ENCODE peak calls at places on chromosome 5, in seven cellular contexts. One of them, this sample, is unnamed.

GRCh38 chr5:87581661-87582060 is 168.9 kb upstream of the CCNH start:
- DNase-seq in cardiac muscle cell: no peak
- DNase-seq in esophagus muscularis mucosa: no peak
- DNase-seq in CD8-positive, alpha-beta memory T cell: no peak
- DNase-seq in SJSA1: no peak
- DNase-seq in IMR-90: no peak
- DNase-seq in endodermal cell: no peak
- DNase-seq in this sample: no peak

GRCh38 chr5:168291961-168292782 is 727 bp downstream of the WWC1 start:
- DNase-seq in cardiac muscle cell: peak
- DNase-seq in esophagus muscularis mucosa: no peak
- DNase-seq in CD8-positive, alpha-beta memory T cell: no peak
- DNase-seq in SJSA1: peak
- DNase-seq in IMR-90: peak
- DNase-seq in endodermal cell: peak
- DNase-seq in this sample: no peak

GRCh38 chr5:41519801-41520200 is 9.4 kb upstream of the PLCXD3 start:
- DNase-seq in cardiac muscle cell: peak
- DNase-seq in esophagus muscularis mucosa: no peak
- DNase-seq in CD8-positive, alpha-beta memory T cell: no peak
- DNase-seq in SJSA1: no peak
- DNase-seq in IMR-90: no peak
- DNase-seq in endodermal cell: no peak
- DNase-seq in this sample: no peak

GRCh38 chr5:14659821-14660607 is 4.5 kb upstream of the OTULIN start:
- DNase-seq in cardiac muscle cell: peak
- DNase-seq in esophagus muscularis mucosa: no peak
- DNase-seq in CD8-positive, alpha-beta memory T cell: no peak
- DNase-seq in SJSA1: no peak
- DNase-seq in IMR-90: peak
- DNase-seq in endodermal cell: no peak
- DNase-seq in this sample: no peak

GRCh38 chr5:82694886-82695285 is 382.3 kb downstream of the TMEM167A start:
- DNase-seq in cardiac muscle cell: no peak
- DNase-seq in esophagus muscularis mucosa: no peak
- DNase-seq in CD8-positive, alpha-beta memory T cell: no peak
- DNase-seq in SJSA1: no peak
- DNase-seq in IMR-90: no peak
- DNase-seq in endodermal cell: no peak
- DNase-seq in this sample: no peak

GRCh38 chr5:30539004-30539634 is 654.4 kb upstream of the CDH6 start:
- DNase-seq in cardiac muscle cell: peak
- DNase-seq in esophagus muscularis mucosa: no peak
- DNase-seq in CD8-positive, alpha-beta memory T cell: no peak
- DNase-seq in SJSA1: no peak
- DNase-seq in IMR-90: peak
- DNase-seq in endodermal cell: peak
- DNase-seq in this sample: no peak

GRCh38 chr5:110757118-110757729 is 18.4 kb downstream of the SLC25A46 start:
- DNase-seq in cardiac muscle cell: peak
- DNase-seq in esophagus muscularis mucosa: no peak
- DNase-seq in CD8-positive, alpha-beta memory T cell: no peak
- DNase-seq in SJSA1: peak
- DNase-seq in IMR-90: peak
- DNase-seq in endodermal cell: no peak
- DNase-seq in this sample: no peak

GRCh38 chr5:146124580-146124979 is 19.2 kb upstream of the PLAC8L1 start:
- DNase-seq in cardiac muscle cell: no peak
- DNase-seq in esophagus muscularis mucosa: no peak
- DNase-seq in CD8-positive, alpha-beta memory T cell: no peak
- DNase-seq in SJSA1: no peak
- DNase-seq in IMR-90: no peak
- DNase-seq in endodermal cell: no peak
- DNase-seq in this sample: no peak

GRCh38 chr5:164306662-164307061 is 801.2 kb downstream of the MAT2B start:
- DNase-seq in cardiac muscle cell: peak
- DNase-seq in esophagus muscularis mucosa: no peak
- DNase-seq in CD8-positive, alpha-beta memory T cell: no peak
- DNase-seq in SJSA1: no peak
- DNase-seq in IMR-90: peak
- DNase-seq in endodermal cell: no peak
- DNase-seq in this sample: no peak

GRCh38 chr5:156920042-156920860 is 42.8 kb downstream of the TIMD4 start:
- DNase-seq in cardiac muscle cell: no peak
- DNase-seq in esophagus muscularis mucosa: no peak
- DNase-seq in CD8-positive, alpha-beta memory T cell: peak
- DNase-seq in SJSA1: no peak
- DNase-seq in IMR-90: no peak
- DNase-seq in endodermal cell: no peak
- DNase-seq in this sample: no peak

GRCh38 chr5:72996632-72997031 is 40.8 kb downstream of the FCHO2 start:
- DNase-seq in cardiac muscle cell: no peak
- DNase-seq in esophagus muscularis mucosa: no peak
- DNase-seq in CD8-positive, alpha-beta memory T cell: no peak
- DNase-seq in SJSA1: no peak
- DNase-seq in IMR-90: no peak
- DNase-seq in endodermal cell: no peak
- DNase-seq in this sample: no peak

GRCh38 chr5:179267071-179267670 is 78.1 kb downstream of the ADAMTS2 start:
- DNase-seq in cardiac muscle cell: no peak
- DNase-seq in esophagus muscularis mucosa: no peak
- DNase-seq in CD8-positive, alpha-beta memory T cell: peak
- DNase-seq in SJSA1: no peak
- DNase-seq in IMR-90: no peak
- DNase-seq in endodermal cell: peak
- DNase-seq in this sample: no peak
- H3K27ac ChIP-seq in cardiac muscle cell: no peak
- H3K27ac ChIP-seq in esophagus muscularis mucosa: no peak
- H3K27ac ChIP-seq in CD8-positive, alpha-beta memory T cell: no peak
- H3K27ac ChIP-seq in SJSA1: no peak
- H3K27ac ChIP-seq in IMR-90: peak
- H3K27ac ChIP-seq in endodermal cell: no peak
- H3K27ac ChIP-seq in this sample: no peak

DNA sequence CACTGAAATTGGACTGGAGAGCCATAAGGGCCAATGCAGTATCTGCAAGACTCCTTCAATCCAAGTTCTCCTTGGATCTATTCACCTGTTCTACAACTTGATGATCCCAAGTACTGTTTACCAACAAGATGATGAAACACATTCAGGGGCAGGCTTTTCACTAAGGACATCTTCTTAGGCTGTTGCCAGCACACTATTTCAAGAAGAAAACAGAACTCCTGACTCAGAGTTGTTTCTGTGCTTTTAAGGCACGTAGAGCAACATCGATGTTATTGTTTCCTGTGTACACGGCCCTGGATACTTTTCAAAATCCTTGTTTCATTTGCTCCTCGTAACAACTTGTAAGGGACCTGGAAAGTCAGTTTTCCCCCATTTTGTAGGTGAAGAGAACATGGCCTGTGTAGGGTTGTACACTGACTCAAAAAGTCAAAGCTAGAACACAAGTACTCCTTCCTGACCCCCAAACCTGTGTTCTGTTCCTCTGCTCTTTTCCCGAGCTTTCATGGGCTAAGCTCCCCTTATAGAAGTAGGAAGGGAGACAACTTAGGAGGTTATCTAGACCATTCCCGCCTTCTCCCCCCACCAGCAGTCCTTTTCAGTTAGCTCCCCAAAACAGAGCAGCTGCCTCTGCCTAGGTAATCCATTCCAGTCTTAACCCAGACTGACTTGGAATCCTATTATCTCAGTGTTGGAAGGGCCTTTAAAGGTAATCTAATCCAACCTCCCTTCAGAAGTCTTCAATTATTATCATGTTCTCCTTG is 5.2 kb upstream of the MGAT1 start:
- DNase-seq in cardiac muscle cell: no peak
- DNase-seq in esophagus muscularis mucosa: no peak
- DNase-seq in CD8-positive, alpha-beta memory T cell: no peak
- DNase-seq in SJSA1: no peak
- DNase-seq in IMR-90: no peak
- DNase-seq in endodermal cell: peak
- DNase-seq in this sample: no peak
- H3K27ac ChIP-seq in cardiac muscle cell: no peak
- H3K27ac ChIP-seq in esophagus muscularis mucosa: peak
- H3K27ac ChIP-seq in CD8-positive, alpha-beta memory T cell: peak
- H3K27ac ChIP-seq in SJSA1: no peak
- H3K27ac ChIP-seq in IMR-90: no peak
- H3K27ac ChIP-seq in endodermal cell: no peak
- H3K27ac ChIP-seq in this sample: peak

DNA sequence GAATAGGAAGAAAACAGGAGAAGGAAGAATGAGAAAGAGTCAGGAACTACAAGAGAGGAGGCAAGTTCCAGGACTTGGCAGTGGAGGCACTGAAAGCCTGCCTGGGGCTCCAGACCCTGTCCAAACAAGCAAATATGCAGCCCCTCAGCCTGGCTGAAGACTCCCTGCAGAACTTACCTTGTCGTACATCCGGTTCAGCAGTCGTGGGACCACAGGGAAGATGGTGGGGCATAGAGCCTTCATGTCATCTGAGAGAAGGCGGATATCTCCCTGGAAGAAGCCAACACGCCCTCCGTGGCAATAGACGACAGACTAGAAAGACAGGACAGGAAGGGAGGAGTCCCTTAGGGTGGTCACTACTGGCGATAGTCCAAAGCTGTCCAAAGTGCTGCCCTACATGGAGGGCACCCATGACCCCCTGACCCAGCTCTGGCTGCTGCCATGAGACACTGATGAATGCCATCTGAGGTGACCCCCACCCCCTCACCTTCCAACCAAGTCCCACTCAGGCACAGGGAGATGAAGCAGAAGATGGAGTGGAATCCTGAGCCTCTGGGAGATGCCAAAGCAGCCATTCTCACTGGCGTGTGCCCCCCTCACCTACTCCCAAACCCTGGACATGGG is 27.7 kb upstream of the MEIKIN start:
- DNase-seq in cardiac muscle cell: no peak
- DNase-seq in esophagus muscularis mucosa: peak
- DNase-seq in CD8-positive, alpha-beta memory T cell: no peak
- DNase-seq in SJSA1: no peak
- DNase-seq in IMR-90: no peak
- DNase-seq in endodermal cell: no peak
- DNase-seq in this sample: no peak
- H3K27ac ChIP-seq in cardiac muscle cell: no peak
- H3K27ac ChIP-seq in esophagus muscularis mucosa: no peak
- H3K27ac ChIP-seq in CD8-positive, alpha-beta memory T cell: no peak
- H3K27ac ChIP-seq in SJSA1: no peak
- H3K27ac ChIP-seq in IMR-90: no peak
- H3K27ac ChIP-seq in endodermal cell: no peak
- H3K27ac ChIP-seq in this sample: no peak

GRCh38 chr5:108606185-108606584 is 141.5 kb upstream of the FER start:
- DNase-seq in cardiac muscle cell: no peak
- DNase-seq in esophagus muscularis mucosa: no peak
- DNase-seq in CD8-positive, alpha-beta memory T cell: no peak
- DNase-seq in SJSA1: no peak
- DNase-seq in IMR-90: no peak
- DNase-seq in endodermal cell: no peak
- DNase-seq in this sample: no peak
- H3K27ac ChIP-seq in cardiac muscle cell: no peak
- H3K27ac ChIP-seq in esophagus muscularis mucosa: no peak
- H3K27ac ChIP-seq in CD8-positive, alpha-beta memory T cell: no peak
- H3K27ac ChIP-seq in SJSA1: no peak
- H3K27ac ChIP-seq in IMR-90: no peak
- H3K27ac ChIP-seq in endodermal cell: no peak
- H3K27ac ChIP-seq in this sample: no peak

GRCh38 chr5:135194126-135194488 is 160.1 kb upstream of the PITX1 start:
- DNase-seq in cardiac muscle cell: no peak
- DNase-seq in esophagus muscularis mucosa: peak
- DNase-seq in CD8-positive, alpha-beta memory T cell: no peak
- DNase-seq in SJSA1: no peak
- DNase-seq in IMR-90: no peak
- DNase-seq in endodermal cell: no peak
- DNase-seq in this sample: no peak
- H3K27ac ChIP-seq in cardiac muscle cell: no peak
- H3K27ac ChIP-seq in esophagus muscularis mucosa: no peak
- H3K27ac ChIP-seq in CD8-positive, alpha-beta memory T cell: no peak
- H3K27ac ChIP-seq in SJSA1: no peak
- H3K27ac ChIP-seq in IMR-90: peak
- H3K27ac ChIP-seq in endodermal cell: no peak
- H3K27ac ChIP-seq in this sample: no peak

GRCh38 chr5:141483842-141484241 is 988 bp upstream of the PCDHGC4 start:
- DNase-seq in cardiac muscle cell: no peak
- DNase-seq in esophagus muscularis mucosa: no peak
- DNase-seq in CD8-positive, alpha-beta memory T cell: no peak
- DNase-seq in SJSA1: no peak
- DNase-seq in IMR-90: no peak
- DNase-seq in endodermal cell: peak
- DNase-seq in this sample: no peak

GRCh38 chr5:141484499-141485304 is at the start of gene PCDHGC4:
- DNase-seq in cardiac muscle cell: no peak
- DNase-seq in esophagus muscularis mucosa: no peak
- DNase-seq in CD8-positive, alpha-beta memory T cell: no peak
- DNase-seq in SJSA1: no peak
- DNase-seq in IMR-90: no peak
- DNase-seq in endodermal cell: peak
- DNase-seq in this sample: no peak

GRCh38 chr5:141486091-141486490 is 1.3 kb downstream of the PCDHGC4 start:
- DNase-seq in cardiac muscle cell: no peak
- DNase-seq in esophagus muscularis mucosa: no peak
- DNase-seq in CD8-positive, alpha-beta memory T cell: no peak
- DNase-seq in SJSA1: no peak
- DNase-seq in IMR-90: no peak
- DNase-seq in endodermal cell: no peak
- DNase-seq in this sample: no peak

GRCh38 chr5:141487131-141487530 is 1.8 kb upstream of the PCDHGC5 start:
- DNase-seq in cardiac muscle cell: no peak
- DNase-seq in esophagus muscularis mucosa: no peak
- DNase-seq in CD8-positive, alpha-beta memory T cell: no peak
- DNase-seq in SJSA1: no peak
- DNase-seq in IMR-90: no peak
- DNase-seq in endodermal cell: no peak
- DNase-seq in this sample: no peak

DNA sequence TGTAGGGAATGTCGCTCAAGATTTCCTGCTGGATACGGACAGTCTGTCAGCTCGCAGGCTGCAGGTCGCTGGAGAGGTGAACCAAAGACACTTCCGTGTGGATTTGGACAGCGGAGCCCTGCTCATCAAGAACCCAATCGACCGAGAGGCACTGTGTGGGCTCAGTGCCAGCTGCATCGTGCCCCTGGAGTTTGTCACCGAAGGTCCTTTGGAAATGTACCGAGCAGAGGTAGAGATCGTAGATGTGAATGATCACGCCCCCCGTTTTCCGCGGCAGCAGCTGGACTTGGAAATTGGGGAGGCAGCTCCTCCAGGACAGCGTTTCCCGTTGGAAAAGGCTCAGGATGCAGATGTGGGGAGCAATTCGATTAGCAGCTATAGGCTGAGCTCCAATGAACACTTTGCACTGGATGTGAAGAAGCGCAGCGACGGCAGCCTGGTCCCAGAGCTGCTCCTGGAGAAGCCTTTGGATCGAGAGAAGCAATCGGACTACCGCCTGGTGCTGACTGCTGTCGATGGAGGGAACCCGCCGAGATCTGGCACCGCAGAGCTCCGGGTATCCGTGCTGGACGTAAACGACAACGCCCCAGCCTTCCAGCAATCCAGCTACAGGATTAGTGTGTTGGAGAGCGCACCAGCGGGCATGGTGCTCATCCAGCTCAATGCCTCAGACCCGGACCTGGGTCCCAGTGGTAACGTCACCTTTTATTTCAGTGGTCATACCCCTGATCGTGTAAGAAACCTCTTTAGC is 650 bp downstream of the PCDHGC4 start:
- DNase-seq in cardiac muscle cell: no peak
- DNase-seq in esophagus muscularis mucosa: no peak
- DNase-seq in CD8-positive, alpha-beta memory T cell: no peak
- DNase-seq in SJSA1: no peak
- DNase-seq in IMR-90: no peak
- DNase-seq in endodermal cell: peak
- DNase-seq in this sample: no peak
- H3K27ac ChIP-seq in cardiac muscle cell: no peak
- H3K27ac ChIP-seq in esophagus muscularis mucosa: no peak
- H3K27ac ChIP-seq in CD8-positive, alpha-beta memory T cell: no peak
- H3K27ac ChIP-seq in SJSA1: no peak
- H3K27ac ChIP-seq in IMR-90: no peak
- H3K27ac ChIP-seq in endodermal cell: no peak
- H3K27ac ChIP-seq in this sample: no peak

GRCh38 chr5:38339446-38339845 is 81.1 kb downstream of the EGFLAM start:
- DNase-seq in cardiac muscle cell: no peak
- DNase-seq in esophagus muscularis mucosa: no peak
- DNase-seq in CD8-positive, alpha-beta memory T cell: no peak
- DNase-seq in SJSA1: no peak
- DNase-seq in IMR-90: no peak
- DNase-seq in endodermal cell: peak
- DNase-seq in this sample: no peak
- H3K27ac ChIP-seq in cardiac muscle cell: no peak
- H3K27ac ChIP-seq in esophagus muscularis mucosa: no peak
- H3K27ac ChIP-seq in CD8-positive, alpha-beta memory T cell: no peak
- H3K27ac ChIP-seq in SJSA1: no peak
- H3K27ac ChIP-seq in IMR-90: no peak
- H3K27ac ChIP-seq in endodermal cell: no peak
- H3K27ac ChIP-seq in this sample: no peak

This sample was measured in substantia nigra.